ENCODE peak calls at places on chromosomes 4 and X, in four cellular contexts. One of them, this sample, is unnamed.
A peak's percentile ranks its signal among the peaks of the same experiment; 100 is the strongest.

GRCh38 chr4:98447648-98448047 is 186.5 kb downstream of the RAP1GDS1 start:
- DNase-seq in HepG2: no peak
- DNase-seq in K562: no peak
- DNase-seq in GM12878: no peak
- DNase-seq in this sample: peak; percentile 28

GRCh38 chr4:140800686-140801085 is 44.5 kb upstream of the TBC1D9 start:
- DNase-seq in HepG2: no peak
- DNase-seq in K562: no peak
- DNase-seq in GM12878: no peak
- DNase-seq in this sample: no peak

GRCh38 chr4:112145820-112146813 is 863 bp downstream of the FAM241A start:
- DNase-seq in HepG2: no peak
- DNase-seq in K562: peak; percentile 42
- DNase-seq in GM12878: peak; percentile 17
- DNase-seq in this sample: peak; percentile 53

GRCh38 chr4:21554036-21554435 is 394.5 kb downstream of the KCNIP4 start:
- DNase-seq in HepG2: no peak
- DNase-seq in K562: no peak
- DNase-seq in GM12878: no peak
- DNase-seq in this sample: no peak

GRCh38 chr4:169315530-169316306 is 45.0 kb upstream of the SH3RF1 start:
- DNase-seq in HepG2: no peak
- DNase-seq in K562: no peak
- DNase-seq in GM12878: no peak
- DNase-seq in this sample: no peak

GRCh38 chrX:152817082-152817744 is 13.3 kb downstream of the CETN2 start:
- DNase-seq in HepG2: no peak
- DNase-seq in K562: peak; percentile 55
- DNase-seq in GM12878: no peak
- DNase-seq in this sample: peak; percentile 26

GRCh38 chrX:98380106-98380505 is 1496.4 kb downstream of the RPA4 start:
- DNase-seq in HepG2: no peak
- DNase-seq in K562: no peak
- DNase-seq in GM12878: no peak
- DNase-seq in this sample: peak; percentile 52

GRCh38 chrX:9052081-9052480 is 18.2 kb upstream of the FAM9B start:
- DNase-seq in HepG2: no peak
- DNase-seq in K562: no peak
- DNase-seq in GM12878: no peak
- DNase-seq in this sample: no peak

GRCh38 chrX:19602866-19603620 is 87.7 kb upstream of the MAP3K15 start:
- DNase-seq in HepG2: no peak
- DNase-seq in K562: peak; percentile 9
- DNase-seq in GM12878: no peak
- DNase-seq in this sample: no peak

GRCh38 chr4:180234730-180235129 is 2008.5 kb upstream of the TENM3 start:
- DNase-seq in HepG2: no peak
- DNase-seq in K562: no peak
- DNase-seq in GM12878: no peak
- DNase-seq in this sample: no peak

GRCh38 chrX:21373637-21374162 is 518 bp upstream of the CNKSR2 start:
- DNase-seq in HepG2: no peak
- DNase-seq in K562: no peak
- DNase-seq in GM12878: no peak
- DNase-seq in this sample: no peak

GRCh38 chr4:57078685-57079521 is 31.3 kb downstream of the IGFBP7 start:
- DNase-seq in HepG2: peak; percentile 46
- DNase-seq in K562: no peak
- DNase-seq in GM12878: no peak
- DNase-seq in this sample: peak; percentile 52

GRCh38 chr4:169485791-169486742 is 126.3 kb downstream of the NEK1 start:
- DNase-seq in HepG2: peak; percentile 36
- DNase-seq in K562: no peak
- DNase-seq in GM12878: peak; percentile 68
- DNase-seq in this sample: no peak

GRCh38 chrX:122046226-122046625 is 998.8 kb downstream of the GLUD2 start:
- DNase-seq in HepG2: no peak
- DNase-seq in K562: no peak
- DNase-seq in GM12878: no peak
- DNase-seq in this sample: no peak

GRCh38 chr4:38489924-38490639 is 173.9 kb upstream of the KLF3 start:
- DNase-seq in HepG2: peak; percentile 28
- DNase-seq in K562: no peak
- DNase-seq in GM12878: no peak
- DNase-seq in this sample: no peak

GRCh38 chrX:114787016-114787415 is 203.1 kb downstream of the HTR2C start:
- DNase-seq in HepG2: no peak
- DNase-seq in K562: no peak
- DNase-seq in GM12878: no peak
- DNase-seq in this sample: no peak

GRCh38 chr4:107853444-107854325 is 29.0 kb downstream of the SGMS2 start:
- DNase-seq in HepG2: no peak
- DNase-seq in K562: no peak
- DNase-seq in GM12878: no peak
- DNase-seq in this sample: no peak

GRCh38 chr4:105179539-105180401 is 33.1 kb downstream of the TET2 start:
- DNase-seq in HepG2: peak; percentile 46
- DNase-seq in K562: no peak
- DNase-seq in GM12878: no peak
- DNase-seq in this sample: no peak
- TF ChIP-seq NR2C2 in HepG2: peak; percentile 46
- TF ChIP-seq NR2C2 in K562: no peak
- TF ChIP-seq NR2C2 in GM12878: no peak
- TF ChIP-seq NR2C2 in this sample: no peak

DNA sequence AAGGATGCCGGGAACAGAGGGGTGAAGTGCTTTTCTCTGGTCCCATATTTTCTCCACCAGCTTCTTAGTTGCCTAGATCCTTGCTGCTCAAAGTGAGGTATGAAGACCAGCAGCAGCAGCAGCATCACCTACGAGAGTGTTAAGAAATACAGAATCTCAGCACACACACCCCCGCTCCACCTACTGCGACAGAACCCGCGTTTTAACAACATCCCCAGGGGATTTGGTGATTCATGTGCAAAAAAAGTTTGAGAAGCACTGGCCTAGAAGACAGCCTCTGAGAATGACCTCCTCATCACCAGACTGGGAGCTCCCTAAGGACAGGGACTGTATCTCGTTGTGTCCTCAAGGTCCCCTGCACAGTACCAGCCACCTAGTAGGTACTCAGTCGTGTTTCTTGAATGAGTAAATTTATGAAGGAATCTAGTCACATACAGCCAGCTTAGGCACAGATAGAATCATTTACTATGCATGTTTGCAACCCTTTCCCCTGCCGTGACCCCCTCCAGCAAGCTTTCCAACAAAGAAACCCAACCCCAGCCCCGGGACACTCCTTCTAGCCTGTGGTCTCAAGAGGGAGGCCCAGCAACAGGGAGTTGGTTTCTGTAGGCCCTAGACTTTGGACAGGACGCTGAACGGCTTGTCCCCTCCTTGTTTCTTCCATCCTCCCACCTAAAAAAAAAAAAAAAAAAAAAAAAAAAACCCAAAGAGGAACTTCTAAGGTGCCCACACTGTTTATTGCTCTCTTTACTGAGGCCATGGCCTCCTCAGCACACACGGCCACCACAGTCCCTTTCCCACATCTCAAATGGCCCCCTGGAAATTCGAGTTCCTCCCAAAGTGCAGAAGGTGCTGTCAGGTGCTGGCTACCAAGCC is 21.4 kb downstream of the RTL5 start:
- DNase-seq in HepG2: no peak
- DNase-seq in K562: no peak
- DNase-seq in GM12878: no peak
- DNase-seq in this sample: no peak
- TF ChIP-seq TCF7 in HepG2: no peak
- TF ChIP-seq TCF7 in K562: no peak
- TF ChIP-seq TCF7 in GM12878: no peak
- TF ChIP-seq TCF7 in this sample: no peak

GRCh38 chr4:150986085-150986484 is 29.0 kb downstream of the LRBA start:
- DNase-seq in HepG2: no peak
- DNase-seq in K562: no peak
- DNase-seq in GM12878: no peak
- DNase-seq in this sample: no peak
- TF ChIP-seq CREM in HepG2: no peak
- TF ChIP-seq CREM in K562: no peak
- TF ChIP-seq CREM in GM12878: no peak
- TF ChIP-seq CREM in this sample: no peak

GRCh38 chr4:54440394-54441223 is 211.5 kb downstream of the PDGFRA start:
- DNase-seq in HepG2: no peak
- DNase-seq in K562: peak; percentile 40
- DNase-seq in GM12878: no peak
- DNase-seq in this sample: peak; percentile 22

GRCh38 chr4:54439831-54440243 is 210.7 kb downstream of the PDGFRA start:
- DNase-seq in HepG2: no peak
- DNase-seq in K562: peak; percentile 18
- DNase-seq in GM12878: no peak
- DNase-seq in this sample: no peak
- TF ChIP-seq NR2C2 in HepG2: no peak
- TF ChIP-seq NR2C2 in K562: no peak
- TF ChIP-seq NR2C2 in GM12878: no peak
- TF ChIP-seq NR2C2 in this sample: no peak

DNA sequence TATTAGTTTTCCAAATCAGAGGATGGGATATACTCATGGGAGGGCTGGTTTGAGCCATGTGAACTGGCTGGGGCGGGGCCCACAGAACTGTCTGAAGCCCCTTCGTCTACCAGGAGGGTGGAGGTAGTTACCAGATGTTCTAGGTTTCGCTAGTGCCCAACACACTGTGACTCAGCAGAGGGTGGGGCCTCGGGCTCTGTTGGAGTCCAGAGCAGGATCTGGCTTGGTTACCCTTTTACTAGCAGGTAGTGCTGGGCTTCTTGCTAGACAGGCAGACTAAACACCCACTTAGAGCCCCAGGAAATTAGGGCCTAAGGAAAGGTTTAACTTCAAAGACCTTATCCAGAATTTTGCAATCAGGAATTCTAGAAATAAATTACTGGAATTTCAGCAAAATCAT is 56.2 kb upstream of the CHRDL1 start:
- DNase-seq in HepG2: no peak
- DNase-seq in K562: peak; percentile 8
- DNase-seq in GM12878: no peak
- DNase-seq in this sample: peak; percentile 5
- TF ChIP-seq TCF7 in HepG2: no peak
- TF ChIP-seq TCF7 in K562: no peak
- TF ChIP-seq TCF7 in GM12878: no peak
- TF ChIP-seq TCF7 in this sample: no peak